ENCODE peak calls at places on chromosome 22, in four cellular contexts. T is pancreas, M is neural progenitor cell, V is heart left ventricle. A is an unnamed sample. For H3K4me1, the result is how much of the 10 kb centered on the place peaks cover.

GRCh38 chr22:36363378-36363931 is 24.3 kb downstream of the MYH9 start:
- DNase-seq in T (no peak), M (no peak), V (no peak), A (no peak)

GRCh38 chr22:36701941-36702640 is 1.5 kb downstream of the CACNG2 start:
- DNase-seq in T (no peak), M (no peak), V (no peak), A (no peak)

GRCh38 chr22:41672780-41673509 is 15.7 kb downstream of the SNU13 start:
- DNase-seq in T (no peak), M (no peak), V (no peak), A (no peak)

GRCh38 chr22:26259510-26259909 is 90.2 kb downstream of the SEZ6L start:
- DNase-seq in T (no peak), M (peak), V (no peak), A (no peak)

GRCh38 chr22:38315801-38316339 is 1.4 kb downstream of the CSNK1E start:
- DNase-seq in T (no peak), M (no peak), V (no peak), A (no peak)

GRCh38 chr22:37008365-37008764 is 10.9 kb downstream of the TST start:
- DNase-seq in T (no peak), M (no peak), V (no peak), A (no peak)

GRCh38 chr22:32862936-32863661 is 61.6 kb downstream of the TIMP3 start:
- DNase-seq in T (no peak), M (no peak), V (no peak), A (no peak)

GRCh38 chr22:31308181-31308580 is 15.9 kb upstream of the PIK3IP1 start:
- DNase-seq in T (no peak), M (no peak), V (no peak), A (no peak)

GRCh38 chr22:36773935-36774334 is 2.0 kb downstream of the IFT27 start:
- DNase-seq in T (no peak), M (peak), V (no peak), A (no peak)

GRCh38 chr22:27761652-27762051 is 39.9 kb downstream of the MN1 start:
- DNase-seq in T (no peak), M (no peak), V (no peak), A (no peak)

GRCh38 chr22:50674606-50675552 is 2.3 kb downstream of the SHANK3 start:
- DNase-seq in T (peak), M (peak), V (no peak), A (peak)

GRCh38 chr22:36692280-36692679 is 11.3 kb downstream of the CACNG2 start:
- DNase-seq in T (no peak), M (peak), V (no peak), A (no peak)

GRCh38 chr22:34950480-34950879 is 115.5 kb upstream of the ISX start:
- DNase-seq in T (no peak), M (peak), V (no peak), A (no peak)

GRCh38 chr22:50027639-50028537 is 15.3 kb upstream of the IL17REL start:
- DNase-seq in T (no peak), M (no peak), V (no peak), A (no peak)

GRCh38 chr22:28237092-28237491 is 318.0 kb upstream of the PITPNB start:
- DNase-seq in T (no peak), M (no peak), V (no peak), A (no peak)

GRCh38 chr22:37802310-37803194 is 5.2 kb upstream of the GCAT start:
- DNase-seq in T (peak), M (peak), V (peak), A (no peak)

GRCh38 chr22:46813816-46814597 is 51.6 kb downstream of the TBC1D22A start:
- DNase-seq in T (no peak), M (no peak), V (no peak), A (no peak)

GRCh38 chr22:46815559-46815895 is 53.1 kb downstream of the TBC1D22A start:
- DNase-seq in T (no peak), M (no peak), V (no peak), A (no peak)

GRCh38 chr22:46815132-46815531 is 52.7 kb downstream of the TBC1D22A start:
- DNase-seq in T (no peak), M (no peak), V (no peak), A (no peak)

GRCh38 chr22:46812786-46813185 is 50.3 kb downstream of the TBC1D22A start:
- DNase-seq in T (no peak), M (no peak), V (no peak), A (no peak)

GRCh38 chr22:46815896-46816721 is 53.7 kb downstream of the TBC1D22A start:
- DNase-seq in T (peak), M (no peak), V (no peak), A (no peak)
- TF ChIP-seq CTCF in T (no peak), M (no peak), V (no peak), A (no peak)

GRCh38 chr22:18010263-18010662 is 14.1 kb downstream of the MICAL3 start:
- DNase-seq in T (no peak), M (no peak), V (no peak), A (no peak)

GRCh38 chr22:18013436-18013835 is 10.9 kb downstream of the MICAL3 start:
- DNase-seq in T (no peak), M (no peak), V (no peak), A (no peak)

GRCh38 chr22:18008136-18008535 is 16.2 kb downstream of the MICAL3 start:
- DNase-seq in T (no peak), M (no peak), V (no peak), A (no peak)

GRCh38 chr22:18012528-18012927 is 11.8 kb downstream of the MICAL3 start:
- DNase-seq in T (no peak), M (no peak), V (no peak), A (no peak)
- H3K27ac ChIP-seq in T (no peak), M (no peak), V (no peak), A (no peak)

GRCh38 chr22:23230348-23231068 is 50.2 kb downstream of the BCR start:
- DNase-seq in T (no peak), M (peak), V (no peak), A (no peak)
- H3K4me1 ChIP-seq in T (under half), M (under half), V (under half), A (under half)

GRCh38 chr22:45544588-45545170 is 42.0 kb downstream of the FBLN1 start:
- DNase-seq in T (no peak), M (no peak), V (no peak), A (no peak)

GRCh38 chr22:45542001-45542520 is 39.4 kb downstream of the FBLN1 start:
- DNase-seq in T (no peak), M (no peak), V (no peak), A (no peak)

GRCh38 chr22:45543243-45543642 is 40.6 kb downstream of the FBLN1 start:
- DNase-seq in T (no peak), M (no peak), V (no peak), A (no peak)

GRCh38 chr22:45540122-45540521 is 37.4 kb downstream of the FBLN1 start:
- DNase-seq in T (no peak), M (no peak), V (no peak), A (no peak)

GRCh38 chr22:45541580-45541979 is 38.9 kb downstream of the FBLN1 start:
- DNase-seq in T (no peak), M (no peak), V (no peak), A (no peak)
- TF ChIP-seq CTCF in T (no peak), M (no peak), V (no peak), A (no peak)

DNA sequence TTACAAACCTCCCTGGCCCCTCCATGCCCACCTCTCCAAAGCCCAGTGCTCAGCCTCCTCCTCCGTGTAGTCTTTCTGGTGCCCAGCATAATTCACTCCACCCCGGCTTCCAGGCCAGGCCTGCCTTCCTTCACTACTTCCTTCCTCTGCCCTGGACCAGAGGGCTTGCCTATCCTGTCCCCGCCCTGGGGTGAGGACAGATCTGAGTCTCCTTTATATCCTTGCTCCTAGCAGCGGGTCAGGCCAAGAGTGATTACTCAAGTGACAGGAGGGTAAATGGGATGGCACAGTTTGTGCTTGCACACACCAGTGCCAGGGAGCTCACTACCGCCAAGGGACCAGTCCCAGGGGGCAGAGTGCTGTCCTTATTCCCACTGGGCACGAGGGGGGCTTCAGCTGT is 48.0 kb downstream of the SCUBE1 start:
- DNase-seq in T (no peak), M (no peak), V (no peak), A (no peak)
- H3K27ac ChIP-seq in T (no peak), M (no peak), V (no peak), A (no peak)

GRCh38 chr22:29559853-29560252 is 6.3 kb upstream of the THOC5 start:
- DNase-seq in T (no peak), M (no peak), V (no peak), A (no peak)

GRCh38 chr22:29559030-29559429 is 5.5 kb upstream of the THOC5 start:
- DNase-seq in T (no peak), M (no peak), V (no peak), A (no peak)

GRCh38 chr22:29569011-29569678 is 11.8 kb downstream of the NIPSNAP1 start:
- DNase-seq in T (no peak), M (no peak), V (no peak), A (no peak)

GRCh38 chr22:29567338-29567737 is 13.6 kb downstream of the NIPSNAP1 start:
- DNase-seq in T (no peak), M (no peak), V (no peak), A (no peak)

DNA sequence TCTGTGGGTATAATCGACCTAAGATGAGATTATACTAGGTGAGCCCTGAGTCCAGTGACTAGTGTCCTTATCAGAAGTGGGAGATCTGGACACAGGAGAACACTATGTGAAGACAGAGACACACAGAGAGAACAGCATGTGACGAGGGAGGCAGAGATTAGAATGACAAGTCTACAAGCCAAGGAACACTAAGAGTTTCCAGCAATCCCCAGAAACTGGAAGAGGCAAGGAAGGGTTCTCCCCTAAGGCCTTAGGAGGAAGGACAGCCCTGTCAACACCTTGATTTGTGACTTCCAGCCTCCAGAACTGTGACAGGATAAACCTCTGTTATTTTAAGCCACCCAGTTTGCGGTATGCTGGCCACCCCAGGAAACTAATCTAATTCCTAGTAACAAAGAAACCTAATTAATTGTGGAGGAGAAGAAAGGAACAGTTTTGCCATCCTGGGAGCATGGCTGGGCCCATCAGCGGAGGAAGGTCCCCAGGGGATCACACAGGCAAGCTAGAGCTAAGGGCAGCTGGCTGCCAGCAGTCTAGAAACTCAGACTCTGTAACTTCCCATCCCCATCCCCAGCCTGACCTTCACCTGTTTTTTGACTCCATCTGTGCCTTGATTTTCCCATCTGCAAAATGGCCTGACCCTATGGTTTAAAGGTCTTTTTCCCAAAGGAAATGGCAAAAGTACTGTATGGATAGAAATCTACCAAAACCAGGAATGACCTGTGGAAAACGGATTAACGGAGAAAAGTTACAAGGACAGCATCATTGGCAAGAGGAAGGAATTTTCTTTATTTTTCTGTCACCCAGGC is 10.3 kb upstream of the THOC5 start:
- DNase-seq in T (no peak), M (no peak), V (no peak), A (no peak)
- H3K4me1 ChIP-seq in T (under half), M (under half), V (under half), A (under half)

DNA sequence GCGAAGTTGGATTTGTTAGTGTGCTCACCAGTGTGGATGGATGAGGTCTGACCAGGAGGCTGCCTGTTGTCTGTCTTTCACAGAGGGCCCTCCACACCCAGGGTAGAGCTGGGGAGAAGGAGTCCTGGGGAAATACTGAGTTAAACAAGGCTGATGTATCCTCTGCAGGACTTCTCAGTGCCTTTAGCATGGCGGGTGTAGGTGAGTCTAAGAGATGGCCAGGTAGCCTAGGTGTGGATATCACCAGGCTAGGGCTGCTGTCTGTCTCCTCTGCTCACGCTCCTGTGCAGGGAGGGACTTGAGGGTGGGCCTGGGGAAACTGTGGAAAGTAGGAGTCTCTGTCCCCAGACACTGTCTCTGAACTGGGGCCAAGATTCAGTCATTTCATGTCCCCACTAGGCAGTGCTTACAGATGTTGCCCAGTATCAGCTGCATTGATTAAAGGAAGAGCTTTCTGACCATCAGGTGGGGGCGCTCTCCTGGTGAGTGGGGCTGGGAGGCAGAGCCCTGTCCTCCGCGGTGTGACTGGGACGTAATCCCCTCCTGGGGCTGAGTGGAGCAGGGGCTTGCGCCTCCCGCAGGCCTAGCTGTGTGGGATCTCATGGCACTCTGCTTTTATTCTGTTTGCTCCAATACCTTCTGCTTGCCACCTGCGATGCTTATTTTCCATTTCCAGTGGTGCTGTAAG is 35.5 kb upstream of the CCDC188 start:
- DNase-seq in T (no peak), M (peak), V (no peak), A (no peak)
- TF ChIP-seq CTCF in T (no peak), M (peak), V (no peak), A (no peak)

DNA sequence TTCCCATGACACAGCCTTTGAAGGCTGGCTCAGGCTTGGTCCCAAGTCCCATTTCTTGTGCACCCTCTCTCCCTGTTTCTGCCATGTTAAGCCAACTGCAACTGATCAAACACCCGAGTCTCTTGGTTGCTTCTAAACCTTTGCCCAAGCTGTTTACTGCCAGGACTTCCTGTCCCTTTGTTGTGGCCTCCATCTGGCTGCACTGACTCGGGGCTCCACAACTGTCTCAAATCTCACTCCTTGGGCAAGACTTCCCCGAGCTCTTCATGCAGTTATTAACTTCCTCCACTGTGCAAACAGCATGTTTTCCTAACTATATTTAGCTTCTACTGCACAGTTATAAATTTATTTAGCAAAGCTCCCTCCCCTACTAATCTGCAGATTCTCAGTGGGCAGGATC is 4.3 kb downstream of the VPREB1 start:
- DNase-seq in T (no peak), M (no peak), V (no peak), A (no peak)
- H3K27ac ChIP-seq in T (no peak), M (no peak), V (no peak), A (no peak)